ENCODE peak calls at places on chromosomes 2 and 18, in nine cellular contexts. C is effector CD4-positive, alpha-beta T cell; K is left ventricle myocardium inferior; W is fibroblast of lung; I is 8988T; E is heart left ventricle; B is NCI-H2081; U is GM13977; G is HEK293T. H is an unnamed sample.

GRCh38 chr2:64455545-64455944 is 1.6 kb downstream of the LGALSL start:
- DNase-seq in C (no peak), E (no peak), G (peak), U (no peak), W (no peak), K (no peak), B (no peak), I (peak), H (no peak)

GRCh38 chr2:215921884-215922283 is 91.5 kb downstream of the MREG start:
- DNase-seq in E (no peak), C (no peak), U (no peak), B (no peak), W (peak), K (no peak), G (no peak), I (no peak), H (peak)

GRCh38 chr2:127811397-127811860 is 458 bp upstream of the WDR33 start:
- DNase-seq in G (no peak), E (peak), K (peak), B (no peak), C (no peak), W (no peak), I (peak), U (peak), H (no peak)

GRCh38 chr2:172813314-172813888 is 77.8 kb downstream of the RAPGEF4 start:
- DNase-seq in B (no peak), G (no peak), K (no peak), E (no peak), I (no peak), U (no peak), C (no peak), W (peak), H (no peak)

GRCh38 chr2:20667531-20668401 is 822 bp downstream of the GDF7 start:
- DNase-seq in B (no peak), W (no peak), C (no peak), U (no peak), K (no peak), G (peak), E (no peak), I (peak), H (no peak)

GRCh38 chr2:226802573-226802972 is 3.0 kb upstream of the IRS1 start:
- DNase-seq in U (peak), G (peak), B (peak), I (no peak), W (peak), C (peak), K (no peak), E (no peak), H (peak)

GRCh38 chr2:216690451-216691209 is 4.7 kb downstream of the IGFBP5 start:
- DNase-seq in C (no peak), I (no peak), U (no peak), G (no peak), E (no peak), W (peak), B (no peak), K (no peak), H (no peak)

GRCh38 chr2:205837663-205838062 is 155.4 kb downstream of the NRP2 start:
- DNase-seq in C (no peak), W (peak), I (no peak), E (no peak), U (no peak), K (no peak), B (no peak), G (no peak), H (no peak)

GRCh38 chr2:129849559-129850160 is 129.8 kb upstream of the RAB6C start:
- DNase-seq in B (peak), E (no peak), U (peak), G (peak), W (peak), C (no peak), K (no peak), I (no peak), H (no peak)

GRCh38 chr2:200222837-200223236 is 83.7 kb upstream of the SPATS2L start:
- DNase-seq in K (no peak), G (no peak), U (no peak), B (no peak), E (no peak), C (no peak), I (no peak), W (no peak), H (no peak)

GRCh38 chr2:182360012-182360662 is 66.7 kb downstream of the PDE1A start:
- DNase-seq in K (no peak), I (no peak), W (peak), E (no peak), U (no peak), C (no peak), G (no peak), B (no peak), H (peak)

GRCh38 chr2:167955264-167955906 is 292.0 kb downstream of the STK39 start:
- DNase-seq in G (no peak), C (no peak), U (no peak), B (no peak), I (no peak), K (no peak), E (no peak), W (no peak), H (no peak)

GRCh38 chr2:218879881-218880748 is 537 bp upstream of the WNT10A start:
- DNase-seq in B (peak), W (no peak), U (peak), E (no peak), K (no peak), G (no peak), C (peak), I (no peak), H (no peak)

GRCh38 chr18:5951515-5952081 is 56.3 kb upstream of the TMEM200C start:
- DNase-seq in E (no peak), I (no peak), W (no peak), C (no peak), G (no peak), K (no peak), U (no peak), B (no peak), H (no peak)

GRCh38 chr2:65388626-65389390 is 43.6 kb downstream of the SPRED2 start:
- DNase-seq in W (no peak), C (no peak), I (no peak), E (no peak), U (no peak), B (no peak), K (no peak), G (no peak), H (no peak)

H was measured in adrenal gland.